ENCODE peak calls at places on chromosome 7, in seven cellular contexts. O is right lobe of liver, J is H54, I is A549, S is heart left ventricle, X is suprapubic skin, R is K562. F is an unnamed sample.

GRCh38 chr7:28423919-28424514 is 11.7 kb downstream of the CREB5 start:
- DNase-seq in O (no peak), J (no peak), I (no peak), S (no peak), X (no peak), R (no peak), F (no peak)

GRCh38 chr7:130598056-130598455 is 70.5 kb downstream of the COPG2 start:
- DNase-seq in O (no peak), J (no peak), I (no peak), S (no peak), X (no peak), R (no peak), F (no peak)

GRCh38 chr7:143385891-143386781 is 5.0 kb downstream of the ZYX start:
- DNase-seq in O (no peak), J (no peak), I (no peak), S (peak), X (no peak), R (peak), F (no peak)

GRCh38 chr7:75039709-75040108 is 33.9 kb downstream of the RCC1L start:
- DNase-seq in O (no peak), J (no peak), I (no peak), S (no peak), X (no peak), R (no peak), F (no peak)

GRCh38 chr7:90568213-90568612 is 27.9 kb upstream of the CDK14 start:
- DNase-seq in O (no peak), J (no peak), I (no peak), S (no peak), X (no peak), R (no peak), F (no peak)

GRCh38 chr7:75727881-75728592 is 10.7 kb downstream of the HIP1 start:
- DNase-seq in O (no peak), J (peak), I (peak), S (peak), X (no peak), R (no peak), F (no peak)

GRCh38 chr7:157278791-157279678 is 57.8 kb upstream of the DNAJB6 start:
- DNase-seq in O (no peak), J (no peak), I (no peak), S (peak), X (no peak), R (peak), F (no peak)

GRCh38 chr7:46569117-46569433 is 648.0 kb upstream of the IGFBP3 start:
- DNase-seq in O (no peak), J (peak), I (no peak), S (no peak), X (no peak), R (no peak), F (no peak)

GRCh38 chr7:151233111-151233701 is 923 bp downstream of the CHPF2 start:
- DNase-seq in O (no peak), J (peak), I (peak), S (no peak), X (no peak), R (peak), F (peak)

GRCh38 chr7:130734525-130735272 is 692 bp upstream of the KLF14 start:
- DNase-seq in O (no peak), J (no peak), I (no peak), S (no peak), X (no peak), R (no peak), F (no peak)

GRCh38 chr7:106050002-106050742 is 61.9 kb downstream of the SYPL1 start:
- DNase-seq in O (no peak), J (no peak), I (no peak), S (no peak), X (no peak), R (no peak), F (no peak)

GRCh38 chr7:132275811-132276210 is 300.5 kb downstream of the PLXNA4 start:
- DNase-seq in O (no peak), J (no peak), I (no peak), S (no peak), X (no peak), R (no peak), F (no peak)

GRCh38 chr7:158350166-158350900 is 237.3 kb downstream of the PTPRN2 start:
- DNase-seq in O (no peak), J (no peak), I (no peak), S (no peak), X (no peak), R (no peak), F (no peak)

GRCh38 chr7:157676001-157676400 is 339.2 kb downstream of the DNAJB6 start:
- DNase-seq in O (no peak), J (no peak), I (no peak), S (no peak), X (peak), R (no peak), F (no peak)

GRCh38 chr7:149261321-149261828 is 621 bp upstream of the ZNF783 start:
- DNase-seq in O (no peak), J (peak), I (no peak), S (no peak), X (no peak), R (no peak), F (no peak)

GRCh38 chr7:106962751-106963150 is 81.8 kb upstream of the PRKAR2B start:
- DNase-seq in O (no peak), J (no peak), I (no peak), S (no peak), X (no peak), R (no peak), F (no peak)

GRCh38 chr7:122369756-122370155 is 65.2 kb upstream of the FEZF1 start:
- DNase-seq in O (no peak), J (no peak), I (no peak), S (no peak), X (no peak), R (no peak), F (no peak)

GRCh38 chr7:31051598-31052503 is at the start of gene ADCYAP1R1:
- DNase-seq in O (no peak), J (no peak), I (no peak), S (no peak), X (no peak), R (no peak), F (peak)

GRCh38 chr7:64890761-64891666 is 12.1 kb upstream of the ZNF273 start:
- DNase-seq in O (no peak), J (peak), I (no peak), S (no peak), X (peak), R (no peak), F (no peak)

GRCh38 chr7:6272481-6273323 is at the start of gene CYTH3:
- DNase-seq in O (peak), J (peak), I (peak), S (peak), X (peak), R (peak), F (peak)

GRCh38 chr7:129517931-129518330 is 15.6 kb downstream of the SMKR1 start:
- DNase-seq in O (no peak), J (no peak), I (no peak), S (no peak), X (no peak), R (no peak), F (no peak)

GRCh38 chr7:92437956-92438491 is 9.3 kb upstream of the GATAD1 start:
- DNase-seq in O (no peak), J (no peak), I (no peak), S (no peak), X (no peak), R (no peak), F (no peak)

GRCh38 chr7:97013025-97013424 is 7.7 kb downstream of the DLX6 start:
- DNase-seq in O (no peak), J (no peak), I (no peak), S (no peak), X (no peak), R (no peak), F (no peak)

GRCh38 chr7:20299647-20300312 is 30.9 kb upstream of the ITGB8 start:
- DNase-seq in O (no peak), J (no peak), I (no peak), S (no peak), X (no peak), R (no peak), F (no peak)

GRCh38 chr7:53315986-53316385 is 280.6 kb downstream of the POM121L12 start:
- DNase-seq in O (no peak), J (no peak), I (no peak), S (peak), X (no peak), R (no peak), F (no peak)
- TF ChIP-seq POLR2A in O (no peak), J (no peak), I (no peak), S (no peak), X (no peak), R (no peak), F (no peak)

GRCh38 chr7:8261711-8262695 is at the start of gene ICA1:
- DNase-seq in O (peak), J (peak), I (peak), S (peak), X (peak), R (peak), F (peak)
- TF ChIP-seq POLR2A in O (peak), J (no peak), I (no peak), S (no peak), X (peak), R (peak), F (no peak)

GRCh38 chr7:55965805-55966421 is 1.5 kb downstream of the NIPSNAP2 start:
- DNase-seq in O (peak), J (no peak), I (no peak), S (no peak), X (no peak), R (no peak), F (no peak)

GRCh38 chr7:55963584-55964168 is 709 bp upstream of the NIPSNAP2 start:
- DNase-seq in O (peak), J (no peak), I (no peak), S (no peak), X (no peak), R (no peak), F (no peak)

GRCh38 chr7:55964261-55964801 is at the start of gene NIPSNAP2:
- DNase-seq in O (no peak), J (peak), I (peak), S (no peak), X (no peak), R (peak), F (peak)

GRCh38 chr7:55966851-55967250 is 2.5 kb downstream of the NIPSNAP2 start:
- DNase-seq in O (no peak), J (no peak), I (no peak), S (no peak), X (no peak), R (no peak), F (no peak)

GRCh38 chr7:55964802-55965470 is 551 bp downstream of the NIPSNAP2 start:
- DNase-seq in O (peak), J (no peak), I (peak), S (peak), X (no peak), R (no peak), F (peak)
- TF ChIP-seq POLR2A in O (peak), J (peak), I (no peak), S (no peak), X (no peak), R (peak), F (no peak)

GRCh38 chr7:153047079-153047478 is 287.5 kb downstream of the ACTR3B start:
- DNase-seq in O (no peak), J (no peak), I (no peak), S (no peak), X (no peak), R (no peak), F (no peak)

GRCh38 chr7:153044981-153045380 is 285.4 kb downstream of the ACTR3B start:
- DNase-seq in O (no peak), J (no peak), I (no peak), S (no peak), X (no peak), R (no peak), F (no peak)

GRCh38 chr7:153047569-153047968 is 288.0 kb downstream of the ACTR3B start:
- DNase-seq in O (no peak), J (no peak), I (no peak), S (no peak), X (no peak), R (no peak), F (no peak)

DNA sequence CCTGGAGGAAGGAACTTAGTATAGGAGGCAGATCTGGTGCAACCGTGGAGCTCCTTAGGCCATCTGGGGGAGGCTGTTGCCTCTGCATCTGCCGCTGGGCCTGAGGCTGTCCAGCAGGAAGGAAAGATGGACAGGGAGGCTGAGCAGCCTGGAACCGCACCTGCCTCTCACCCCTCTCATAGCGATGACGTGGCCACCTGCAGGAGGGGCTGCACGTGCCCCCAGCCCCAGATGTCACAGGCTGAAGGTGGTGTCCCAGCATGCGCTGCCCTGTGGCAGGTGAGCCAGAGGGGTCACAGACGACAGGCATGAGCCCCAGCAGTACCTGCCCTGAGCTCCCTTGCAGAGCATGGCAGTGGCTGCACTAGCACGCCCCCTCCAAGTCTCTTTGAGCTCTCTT is 283.9 kb downstream of the ACTR3B start:
- DNase-seq in O (no peak), J (no peak), I (no peak), S (no peak), X (no peak), R (no peak), F (no peak)
- TF ChIP-seq POLR2A in O (no peak), J (no peak), I (no peak), S (no peak), X (no peak), R (no peak), F (no peak)

DNA sequence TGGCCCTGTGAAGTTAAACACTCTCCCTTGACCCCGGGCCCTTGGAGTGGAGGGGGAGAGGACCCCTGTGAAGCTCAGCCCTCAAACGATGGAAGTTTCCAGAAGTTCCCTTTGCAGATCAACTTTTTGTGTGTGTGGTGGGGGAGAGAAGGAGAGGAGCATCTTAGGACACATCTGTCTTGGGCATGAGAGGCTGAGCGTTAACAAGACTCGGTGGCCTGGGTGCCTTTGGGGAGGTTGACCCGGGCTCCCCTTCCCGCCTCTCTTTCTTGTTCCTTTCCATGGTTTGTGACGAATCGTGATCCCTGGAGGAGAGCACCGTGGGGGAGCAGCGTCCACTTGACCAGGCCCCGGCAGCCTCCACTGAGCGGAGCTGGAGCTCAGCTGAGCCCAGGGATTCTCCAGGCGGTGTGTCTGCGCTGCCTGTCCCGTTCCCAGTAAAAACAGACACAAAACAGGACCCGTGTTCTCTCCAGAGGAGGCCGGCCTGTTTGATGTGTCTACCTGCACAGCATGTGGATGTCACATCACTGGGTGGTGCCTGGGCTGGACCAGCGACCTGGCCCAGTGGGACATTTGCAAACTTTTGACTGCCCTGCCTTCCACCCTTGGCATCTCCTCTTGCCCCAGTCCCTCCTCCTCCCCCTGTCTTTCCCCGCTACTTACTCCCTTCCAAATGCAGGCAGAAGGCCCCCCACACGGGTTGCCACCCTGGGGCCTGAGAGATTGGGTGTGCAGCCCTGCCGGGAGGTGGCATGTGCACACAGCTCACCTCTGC is 1.7 kb upstream of the SHH start:
- DNase-seq in O (no peak), J (no peak), I (no peak), S (peak), X (no peak), R (no peak), F (no peak)
- TF ChIP-seq POLR2A in O (no peak), J (no peak), I (no peak), S (no peak), X (no peak), R (no peak), F (no peak)

GRCh38 chr7:50306491-50307367 is 2.2 kb downstream of the IKZF1 start:
- DNase-seq in O (no peak), J (no peak), I (no peak), S (no peak), X (no peak), R (no peak), F (no peak)

GRCh38 chr7:50307368-50308012 is 3.0 kb downstream of the IKZF1 start:
- DNase-seq in O (no peak), J (no peak), I (no peak), S (peak), X (no peak), R (peak), F (no peak)

GRCh38 chr7:50309736-50310135 is 5.2 kb downstream of the IKZF1 start:
- DNase-seq in O (no peak), J (no peak), I (no peak), S (no peak), X (no peak), R (no peak), F (no peak)

GRCh38 chr7:50309130-50309478 is 4.6 kb downstream of the IKZF1 start:
- DNase-seq in O (no peak), J (no peak), I (no peak), S (no peak), X (no peak), R (no peak), F (no peak)

DNA sequence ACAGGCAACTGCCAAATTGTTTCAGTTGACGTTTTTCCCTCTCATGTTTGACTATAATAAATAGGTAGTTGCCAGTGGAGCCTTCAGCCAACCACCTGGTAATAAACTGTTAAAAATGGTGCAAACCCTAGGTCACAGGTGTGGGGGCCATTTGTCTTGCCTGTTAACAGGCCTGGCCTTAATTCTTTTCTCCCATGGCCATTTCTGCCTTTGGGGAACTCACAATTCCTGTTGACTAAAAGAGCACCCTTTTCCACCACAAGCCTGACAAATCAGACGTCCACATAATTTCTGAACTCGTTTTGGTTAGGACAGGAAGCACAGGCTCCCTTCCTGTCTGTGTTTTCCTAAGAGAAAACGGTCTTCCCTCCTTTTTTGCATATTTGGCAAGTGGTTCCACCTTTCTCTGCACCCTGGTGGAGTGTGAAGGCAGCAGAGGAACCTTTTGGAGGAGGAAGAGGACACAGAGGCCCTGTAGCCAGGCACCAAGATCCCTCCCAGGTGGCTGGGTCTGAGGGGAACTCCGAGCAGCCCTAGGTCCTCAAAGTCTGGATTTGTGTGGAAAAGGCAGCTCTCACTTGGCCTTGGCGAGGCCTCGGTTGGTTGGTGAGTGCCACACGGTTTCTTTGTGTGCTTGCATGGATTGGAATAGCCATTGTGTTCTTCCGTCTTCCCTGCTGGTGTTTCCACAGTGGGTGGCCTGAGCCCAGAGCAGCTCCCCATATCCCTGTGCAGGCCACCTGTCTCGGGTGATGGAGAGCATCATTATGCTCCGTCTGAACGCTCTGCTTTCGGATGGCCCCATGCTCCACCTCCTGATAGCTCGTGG is 4.0 kb downstream of the IKZF1 start:
- DNase-seq in O (no peak), J (no peak), I (no peak), S (no peak), X (no peak), R (peak), F (no peak)
- TF ChIP-seq POLR2A in O (no peak), J (no peak), I (no peak), S (no peak), X (no peak), R (peak), F (peak)

DNA sequence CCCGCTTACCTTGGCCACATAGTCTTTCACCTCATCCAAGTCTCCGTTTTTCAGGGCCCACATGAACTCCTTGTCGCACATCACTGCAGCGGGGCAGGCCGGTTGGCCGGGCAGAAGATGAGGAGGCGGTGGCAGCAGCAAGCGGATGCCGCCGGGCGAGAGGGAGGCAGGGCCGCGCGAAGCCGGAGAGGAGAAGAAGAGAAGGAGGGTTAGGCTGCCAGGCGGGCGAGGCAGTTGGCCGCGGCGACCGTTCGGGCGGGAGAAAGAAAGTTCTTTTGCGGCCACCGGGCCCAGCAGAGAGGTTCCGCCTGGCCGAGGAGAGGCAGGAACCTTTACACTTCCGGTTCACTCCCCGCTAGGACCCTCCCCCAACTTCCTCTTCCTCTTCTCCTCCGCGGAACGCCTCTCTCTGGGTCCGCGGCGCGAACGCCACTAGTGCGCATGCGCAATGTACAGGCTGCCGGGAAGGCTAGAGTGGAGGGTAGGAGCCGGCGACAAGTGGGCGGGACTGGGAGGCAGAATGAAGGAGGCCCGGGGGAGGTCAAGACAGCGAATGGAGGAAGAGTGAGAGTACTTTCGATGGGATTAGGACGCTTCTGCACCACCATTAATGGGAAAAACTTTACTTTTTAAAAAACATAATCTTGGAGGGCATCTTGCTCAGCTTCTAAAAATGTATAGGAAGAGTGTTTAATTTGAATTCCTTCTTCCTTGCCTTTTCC is at the start of gene MTPN:
- DNase-seq in O (peak), J (peak), I (peak), S (peak), X (peak), R (peak), F (peak)
- TF ChIP-seq POLR2A in O (peak), J (peak), I (peak), S (no peak), X (peak), R (peak), F (no peak)